ENCODE peak calls at places on chromosomes 2 and 18, in six cellular contexts. One of them, this sample, is unnamed.
A peak's percentile ranks its signal among the peaks of the same experiment; 100 is the strongest.

GRCh38 chr2:140600116-140600515 is 1530.7 kb downstream of the LRP1B start:
- DNase-seq in GM12865: no peak
- DNase-seq in AG09309: no peak
- DNase-seq in activated B cell treated with CpG ODN at 0.5 μM for 24 hours: no peak
- DNase-seq in progenitor cell of endocrine pancreas: no peak
- DNase-seq in AG09319: no peak
- DNase-seq in this sample: no peak

GRCh38 chr2:15693382-15693781 is 101.7 kb downstream of the DDX1 start:
- DNase-seq in AG09309: no peak
- DNase-seq in activated B cell treated with CpG ODN at 0.5 μM for 24 hours: no peak
- DNase-seq in AG09319: no peak
- DNase-seq in GM12865: no peak
- DNase-seq in progenitor cell of endocrine pancreas: no peak
- DNase-seq in this sample: no peak

GRCh38 chr18:8151176-8151575 is 458.1 kb upstream of the RAB12 start:
- DNase-seq in progenitor cell of endocrine pancreas: no peak
- DNase-seq in GM12865: no peak
- DNase-seq in activated B cell treated with CpG ODN at 0.5 μM for 24 hours: no peak
- DNase-seq in AG09319: no peak
- DNase-seq in AG09309: no peak
- DNase-seq in this sample: no peak

GRCh38 chr18:76689646-76690264 is 132.6 kb upstream of the ZNF236 start:
- DNase-seq in progenitor cell of endocrine pancreas: no peak
- DNase-seq in activated B cell treated with CpG ODN at 0.5 μM for 24 hours: no peak
- DNase-seq in AG09319: no peak
- DNase-seq in GM12865: no peak
- DNase-seq in AG09309: no peak
- DNase-seq in this sample: no peak

GRCh38 chr2:67515021-67515420 is 117.9 kb downstream of the ETAA1 start:
- DNase-seq in GM12865: no peak
- DNase-seq in AG09319: no peak
- DNase-seq in AG09309: no peak
- DNase-seq in progenitor cell of endocrine pancreas: no peak
- DNase-seq in activated B cell treated with CpG ODN at 0.5 μM for 24 hours: no peak
- DNase-seq in this sample: no peak

GRCh38 chr2:80363951-80364350 is 59.4 kb upstream of the LRRTM1 start:
- DNase-seq in AG09309: no peak
- DNase-seq in GM12865: no peak
- DNase-seq in progenitor cell of endocrine pancreas: no peak
- DNase-seq in activated B cell treated with CpG ODN at 0.5 μM for 24 hours: no peak
- DNase-seq in AG09319: no peak
- DNase-seq in this sample: no peak

GRCh38 chr2:140892911-140893637 is 1237.7 kb downstream of the LRP1B start:
- DNase-seq in progenitor cell of endocrine pancreas: no peak
- DNase-seq in activated B cell treated with CpG ODN at 0.5 μM for 24 hours: no peak
- DNase-seq in AG09319: no peak
- DNase-seq in GM12865: no peak
- DNase-seq in AG09309: no peak
- DNase-seq in this sample: no peak

GRCh38 chr2:193845604-193846003 is 1650.9 kb upstream of the TMEFF2 start:
- DNase-seq in AG09319: no peak
- DNase-seq in activated B cell treated with CpG ODN at 0.5 μM for 24 hours: no peak
- DNase-seq in GM12865: no peak
- DNase-seq in AG09309: no peak
- DNase-seq in progenitor cell of endocrine pancreas: no peak
- DNase-seq in this sample: no peak

GRCh38 chr2:28465148-28465885 is 30.5 kb upstream of the PLB1 start:
- DNase-seq in GM12865: no peak
- DNase-seq in progenitor cell of endocrine pancreas: no peak
- DNase-seq in activated B cell treated with CpG ODN at 0.5 μM for 24 hours: no peak
- DNase-seq in AG09309: no peak
- DNase-seq in AG09319: no peak
- DNase-seq in this sample: peak; percentile 43

GRCh38 chr2:239880396-239880795 is 144.7 kb downstream of the NDUFA10 start:
- DNase-seq in GM12865: no peak
- DNase-seq in activated B cell treated with CpG ODN at 0.5 μM for 24 hours: no peak
- DNase-seq in AG09309: no peak
- DNase-seq in progenitor cell of endocrine pancreas: no peak
- DNase-seq in AG09319: no peak
- DNase-seq in this sample: no peak

GRCh38 chr2:209956276-209956675 is 46.2 kb upstream of the RPE start:
- DNase-seq in AG09309: no peak
- DNase-seq in AG09319: no peak
- DNase-seq in activated B cell treated with CpG ODN at 0.5 μM for 24 hours: no peak
- DNase-seq in GM12865: no peak
- DNase-seq in progenitor cell of endocrine pancreas: no peak
- DNase-seq in this sample: no peak

GRCh38 chr2:10497797-10498251 is 49.7 kb upstream of the ODC1 start:
- DNase-seq in progenitor cell of endocrine pancreas: no peak
- DNase-seq in activated B cell treated with CpG ODN at 0.5 μM for 24 hours: no peak
- DNase-seq in AG09319: peak; percentile 12
- DNase-seq in GM12865: no peak
- DNase-seq in AG09309: peak; percentile 33
- DNase-seq in this sample: peak; percentile 81

GRCh38 chr2:1665761-1666505 is 78.4 kb downstream of the PXDN start:
- DNase-seq in AG09319: no peak
- DNase-seq in progenitor cell of endocrine pancreas: no peak
- DNase-seq in AG09309: no peak
- DNase-seq in GM12865: no peak
- DNase-seq in activated B cell treated with CpG ODN at 0.5 μM for 24 hours: no peak
- DNase-seq in this sample: no peak

GRCh38 chr2:27714053-27714452 is 50.4 kb downstream of the SLC4A1AP start:
- DNase-seq in activated B cell treated with CpG ODN at 0.5 μM for 24 hours: no peak
- DNase-seq in progenitor cell of endocrine pancreas: no peak
- DNase-seq in AG09319: no peak
- DNase-seq in GM12865: no peak
- DNase-seq in AG09309: no peak
- DNase-seq in this sample: no peak

GRCh38 chr2:105674859-105675541 is 69.7 kb upstream of the NCK2 start:
- DNase-seq in AG09319: no peak
- DNase-seq in activated B cell treated with CpG ODN at 0.5 μM for 24 hours: no peak
- DNase-seq in GM12865: no peak
- DNase-seq in AG09309: no peak
- DNase-seq in progenitor cell of endocrine pancreas: no peak
- DNase-seq in this sample: peak; percentile 69

GRCh38 chr2:219490186-219490585 is 8.5 kb upstream of the GMPPA start:
- DNase-seq in activated B cell treated with CpG ODN at 0.5 μM for 24 hours: no peak
- DNase-seq in AG09309: no peak
- DNase-seq in AG09319: no peak
- DNase-seq in progenitor cell of endocrine pancreas: no peak
- DNase-seq in GM12865: no peak
- DNase-seq in this sample: no peak
- TF ChIP-seq CTCF in activated B cell treated with CpG ODN at 0.5 μM for 24 hours: no peak
- TF ChIP-seq CTCF in AG09309: no peak
- TF ChIP-seq CTCF in AG09319: no peak
- TF ChIP-seq CTCF in progenitor cell of endocrine pancreas: no peak
- TF ChIP-seq CTCF in GM12865: no peak
- TF ChIP-seq CTCF in this sample: no peak

DNA sequence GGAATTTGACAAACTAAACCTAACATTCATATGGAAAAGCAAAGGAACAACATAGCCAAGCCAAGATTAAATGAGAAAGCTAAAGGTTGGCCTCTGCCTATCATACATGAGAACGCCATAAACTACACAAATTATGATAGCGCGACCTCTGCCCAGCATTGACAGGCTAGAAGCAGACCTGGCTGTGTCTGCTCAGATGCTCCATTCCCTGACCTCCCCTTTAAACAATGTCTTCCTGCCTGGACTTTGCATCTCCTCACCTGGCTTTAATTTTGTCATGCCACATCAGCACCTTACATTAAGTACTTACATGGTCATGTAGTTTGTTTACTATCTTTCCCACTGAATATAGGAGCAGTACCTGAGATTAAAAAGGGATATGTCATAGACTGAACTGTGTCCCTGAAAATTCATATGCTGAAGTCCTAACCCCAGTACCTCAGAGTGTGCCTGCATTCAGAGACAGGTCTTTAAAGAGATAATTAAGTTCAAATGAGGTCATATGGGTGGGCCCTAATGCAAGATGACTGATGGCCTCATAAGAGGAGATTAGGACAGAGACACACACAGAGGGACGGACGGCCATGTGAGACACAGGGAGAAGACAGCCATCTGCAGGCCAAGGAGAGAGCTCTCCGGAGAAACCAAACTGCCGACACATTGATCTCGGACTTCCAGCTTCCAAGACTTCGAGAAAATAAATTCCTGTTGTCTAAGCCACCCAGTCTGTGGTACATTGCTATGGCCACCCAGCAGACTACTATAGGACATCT is 103.7 kb downstream of the BIN1 start:
- DNase-seq in activated B cell treated with CpG ODN at 0.5 μM for 24 hours: no peak
- DNase-seq in GM12865: no peak
- DNase-seq in progenitor cell of endocrine pancreas: no peak
- DNase-seq in AG09309: no peak
- DNase-seq in AG09319: no peak
- DNase-seq in this sample: no peak
- TF ChIP-seq CTCF in activated B cell treated with CpG ODN at 0.5 μM for 24 hours: no peak
- TF ChIP-seq CTCF in GM12865: no peak
- TF ChIP-seq CTCF in progenitor cell of endocrine pancreas: no peak
- TF ChIP-seq CTCF in AG09309: no peak
- TF ChIP-seq CTCF in AG09319: no peak
- TF ChIP-seq CTCF in this sample: no peak

GRCh38 chr18:72652990-72653593 is 109.0 kb upstream of the CBLN2 start:
- DNase-seq in progenitor cell of endocrine pancreas: peak; percentile 46
- DNase-seq in GM12865: peak; percentile 71
- DNase-seq in activated B cell treated with CpG ODN at 0.5 μM for 24 hours: no peak
- DNase-seq in AG09309: no peak
- DNase-seq in AG09319: no peak
- DNase-seq in this sample: peak; percentile 67
- TF ChIP-seq CTCF in progenitor cell of endocrine pancreas: peak; percentile 66
- TF ChIP-seq CTCF in GM12865: peak; percentile 65
- TF ChIP-seq CTCF in activated B cell treated with CpG ODN at 0.5 μM for 24 hours: no peak
- TF ChIP-seq CTCF in AG09309: peak; percentile 59
- TF ChIP-seq CTCF in AG09319: peak; percentile 30
- TF ChIP-seq CTCF in this sample: peak; percentile 70

GRCh38 chr2:151030663-151031230 is 230.9 kb downstream of the RBM43 start:
- DNase-seq in GM12865: no peak
- DNase-seq in activated B cell treated with CpG ODN at 0.5 μM for 24 hours: no peak
- DNase-seq in progenitor cell of endocrine pancreas: no peak
- DNase-seq in AG09309: no peak
- DNase-seq in AG09319: no peak
- DNase-seq in this sample: peak; percentile 19
- TF ChIP-seq CTCF in GM12865: peak; percentile 7
- TF ChIP-seq CTCF in activated B cell treated with CpG ODN at 0.5 μM for 24 hours: no peak
- TF ChIP-seq CTCF in progenitor cell of endocrine pancreas: peak; percentile 37
- TF ChIP-seq CTCF in AG09309: peak; percentile 31
- TF ChIP-seq CTCF in AG09319: no peak
- TF ChIP-seq CTCF in this sample: peak; percentile 54

GRCh38 chr2:137096693-137097092 is 331.3 kb downstream of the THSD7B start:
- DNase-seq in GM12865: peak; percentile 1
- DNase-seq in progenitor cell of endocrine pancreas: no peak
- DNase-seq in AG09319: no peak
- DNase-seq in activated B cell treated with CpG ODN at 0.5 μM for 24 hours: no peak
- DNase-seq in AG09309: no peak
- DNase-seq in this sample: no peak
- TF ChIP-seq CTCF in GM12865: no peak
- TF ChIP-seq CTCF in progenitor cell of endocrine pancreas: peak; percentile 39
- TF ChIP-seq CTCF in AG09319: no peak
- TF ChIP-seq CTCF in activated B cell treated with CpG ODN at 0.5 μM for 24 hours: no peak
- TF ChIP-seq CTCF in AG09309: no peak
- TF ChIP-seq CTCF in this sample: no peak

DNA sequence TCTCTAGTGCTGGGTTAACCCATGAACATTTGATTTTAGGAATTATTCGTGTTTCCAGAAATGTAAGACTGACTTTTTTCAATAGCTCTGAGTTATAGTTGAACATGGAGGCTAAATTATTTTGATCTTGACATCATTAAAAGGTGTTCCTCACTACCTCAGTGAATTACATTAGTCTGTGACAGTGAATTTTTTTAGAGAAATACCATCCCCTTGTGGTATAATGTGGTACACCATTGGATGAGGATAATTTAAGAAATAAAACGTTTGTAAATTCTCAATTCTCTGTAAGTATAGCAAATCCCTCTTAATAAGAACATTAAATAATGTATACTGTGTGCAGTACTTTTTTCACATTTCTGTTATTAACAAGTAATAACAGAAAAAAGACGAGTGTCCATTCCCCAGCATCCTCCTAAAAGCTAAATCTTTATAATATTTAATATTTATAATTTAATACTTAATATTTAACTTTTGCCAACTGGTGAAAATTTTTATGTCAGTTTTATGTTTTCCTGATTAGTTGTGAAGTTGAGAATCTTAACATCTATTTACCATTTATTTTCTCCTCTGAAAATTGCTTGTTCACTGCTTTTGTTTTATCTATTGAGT is 70.3 kb upstream of the CWC22 start:
- DNase-seq in AG09309: no peak
- DNase-seq in AG09319: peak; percentile 1
- DNase-seq in activated B cell treated with CpG ODN at 0.5 μM for 24 hours: no peak
- DNase-seq in progenitor cell of endocrine pancreas: no peak
- DNase-seq in GM12865: no peak
- DNase-seq in this sample: no peak
- TF ChIP-seq CTCF in AG09309: peak; percentile 69
- TF ChIP-seq CTCF in AG09319: peak; percentile 92
- TF ChIP-seq CTCF in activated B cell treated with CpG ODN at 0.5 μM for 24 hours: no peak
- TF ChIP-seq CTCF in progenitor cell of endocrine pancreas: peak; percentile 91
- TF ChIP-seq CTCF in GM12865: peak; percentile 40
- TF ChIP-seq CTCF in this sample: peak; percentile 51

DNA sequence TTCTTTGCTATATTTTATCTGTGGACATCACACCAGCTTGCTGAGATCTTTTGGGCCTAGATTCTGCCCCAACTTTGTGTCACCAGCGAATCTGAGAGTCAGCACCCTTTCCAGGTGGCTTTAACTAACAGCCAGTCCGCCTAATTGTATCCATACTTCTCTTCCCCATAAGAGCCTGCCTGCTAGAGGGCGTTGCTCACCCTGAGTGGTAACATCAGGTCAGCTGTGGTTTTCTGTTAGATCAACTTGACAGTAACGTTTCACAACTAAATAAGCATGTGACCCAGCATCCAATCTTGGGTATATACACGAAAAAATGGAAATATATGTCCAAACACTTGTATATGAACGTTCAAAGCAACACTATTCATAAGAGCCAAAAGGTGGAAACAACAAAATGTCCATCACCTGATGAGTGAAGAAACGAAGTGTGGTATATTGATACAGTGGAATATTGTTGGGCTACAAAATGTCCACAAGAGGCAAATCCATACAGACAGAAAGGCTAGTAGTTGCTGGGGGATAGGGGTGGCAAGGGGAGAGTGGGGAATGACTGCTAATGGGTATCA is 24.9 kb downstream of the EFHD1 start:
- DNase-seq in GM12865: peak; percentile 42
- DNase-seq in AG09309: no peak
- DNase-seq in progenitor cell of endocrine pancreas: no peak
- DNase-seq in AG09319: no peak
- DNase-seq in activated B cell treated with CpG ODN at 0.5 μM for 24 hours: no peak
- DNase-seq in this sample: no peak
- TF ChIP-seq CTCF in GM12865: peak; percentile 11
- TF ChIP-seq CTCF in AG09309: peak; percentile 25
- TF ChIP-seq CTCF in progenitor cell of endocrine pancreas: no peak
- TF ChIP-seq CTCF in AG09319: peak; percentile 7
- TF ChIP-seq CTCF in activated B cell treated with CpG ODN at 0.5 μM for 24 hours: no peak
- TF ChIP-seq CTCF in this sample: no peak

GRCh38 chr2:43312751-43313641 is 86.6 kb upstream of the ZFP36L2 start:
- DNase-seq in AG09319: peak; percentile 64
- DNase-seq in GM12865: no peak
- DNase-seq in AG09309: peak; percentile 65
- DNase-seq in activated B cell treated with CpG ODN at 0.5 μM for 24 hours: no peak
- DNase-seq in progenitor cell of endocrine pancreas: no peak
- DNase-seq in this sample: no peak
- TF ChIP-seq CTCF in AG09319: no peak
- TF ChIP-seq CTCF in GM12865: no peak
- TF ChIP-seq CTCF in AG09309: no peak
- TF ChIP-seq CTCF in activated B cell treated with CpG ODN at 0.5 μM for 24 hours: no peak
- TF ChIP-seq CTCF in progenitor cell of endocrine pancreas: no peak
- TF ChIP-seq CTCF in this sample: no peak

This sample was measured in activated CD8-positive, alpha-beta T cell treated with anti-CD3 and anti-CD28 coated beads for 36 hours.